ENCODE peak calls at places on chromosomes 3 and 15, in eight cellular contexts. V, W, I, D, F, G, B and M are unnamed samples.
A peak's percentile ranks its signal among the peaks of the same experiment; 100 is the strongest.

GRCh38 chr15:88982304-88982945 is 69.2 kb upstream of the MFGE8 start:
- DNase-seq in V (peak; percentile 26), W (no peak), I (no peak), D (peak; percentile 54), F (peak; percentile 72), G (no peak), B (peak; percentile 83), M (no peak)

GRCh38 chr3:196341142-196341541 is 3.0 kb upstream of the TM4SF19 start:
- DNase-seq in V (no peak), W (no peak), I (peak; percentile 36), D (no peak), F (peak; percentile 55), G (no peak), B (peak; percentile 70), M (no peak)

GRCh38 chr3:40827942-40828688 is 303.4 kb downstream of the ZNF621 start:
- DNase-seq in V (no peak), W (no peak), I (no peak), D (peak; percentile 10), F (no peak), G (peak; percentile 5), B (peak; percentile 4), M (no peak)

GRCh38 chr15:38129531-38130199 is 123.0 kb upstream of the SPRED1 start:
- DNase-seq in V (peak; percentile 83), W (peak; percentile 50), I (peak; percentile 58), D (peak; percentile 68), F (peak; percentile 94), G (no peak), B (peak; percentile 100), M (peak; percentile 99)

GRCh38 chr15:57213783-57214366 is 162.4 kb upstream of the CGNL1 start:
- DNase-seq in V (no peak), W (peak; percentile 39), I (peak; percentile 36), D (peak; percentile 40), F (no peak), G (peak; percentile 26), B (peak; percentile 65), M (no peak)

GRCh38 chr15:48358229-48358641 is 27.0 kb downstream of the DUT start:
- DNase-seq in V (no peak), W (peak; percentile 32), I (no peak), D (no peak), F (no peak), G (peak; percentile 18), B (peak; percentile 44), M (no peak)

GRCh38 chr15:41806291-41807181 is 21.4 kb upstream of the JMJD7 start:
- DNase-seq in V (no peak), W (peak; percentile 50), I (no peak), D (no peak), F (no peak), G (peak; percentile 78), B (no peak), M (no peak)

GRCh38 chr3:55065331-55065730 is 137.5 kb upstream of the LRTM1 start:
- DNase-seq in V (no peak), W (peak; percentile 8), I (no peak), D (no peak), F (no peak), G (no peak), B (no peak), M (no peak)

GRCh38 chr3:52218454-52218853 is 7.0 kb downstream of the TLR9 start:
- DNase-seq in V (peak; percentile 25), W (no peak), I (no peak), D (no peak), F (no peak), G (no peak), B (no peak), M (no peak)

GRCh38 chr3:70516081-70516480 is 203.6 kb upstream of the MDFIC2 start:
- DNase-seq in V (no peak), W (no peak), I (no peak), D (no peak), F (no peak), G (peak; percentile 7), B (no peak), M (no peak)

GRCh38 chr15:70523634-70524033 is 239.7 kb downstream of the UACA start:
- DNase-seq in V (no peak), W (no peak), I (no peak), D (no peak), F (no peak), G (no peak), B (no peak), M (no peak)

GRCh38 chr15:75008249-75009017 is 13.1 kb downstream of the SCAMP5 start:
- DNase-seq in V (no peak), W (no peak), I (no peak), D (no peak), F (no peak), G (no peak), B (no peak), M (no peak)

GRCh38 chr3:189914799-189915198 is 205.9 kb downstream of the P3H2 start:
- DNase-seq in V (no peak), W (no peak), I (peak; percentile 57), D (no peak), F (peak; percentile 79), G (no peak), B (peak; percentile 95), M (peak; percentile 79)

GRCh38 chr3:172213168-172213567 is 173.8 kb downstream of the FNDC3B start:
- DNase-seq in V (no peak), W (no peak), I (no peak), D (peak; percentile 38), F (no peak), G (no peak), B (peak; percentile 89), M (no peak)

GRCh38 chr15:67172172-67172571 is 82.3 kb downstream of the AAGAB start:
- DNase-seq in V (peak; percentile 16), W (no peak), I (no peak), D (no peak), F (peak; percentile 67), G (no peak), B (no peak), M (no peak)

GRCh38 chr3:191922570-191922969 is 461.6 kb downstream of the PYDC2 start:
- DNase-seq in V (no peak), W (no peak), I (no peak), D (no peak), F (no peak), G (no peak), B (no peak), M (no peak)

GRCh38 chr3:178385280-178385952 is 150.8 kb upstream of the KCNMB2 start:
- DNase-seq in V (no peak), W (peak; percentile 58), I (no peak), D (peak; percentile 47), F (no peak), G (peak; percentile 48), B (peak; percentile 39), M (no peak)

GRCh38 chr3:66472313-66473134 is 28.3 kb downstream of the LRIG1 start:
- DNase-seq in V (no peak), W (no peak), I (no peak), D (peak; percentile 48), F (peak; percentile 5), G (no peak), B (peak; percentile 90), M (no peak)

GRCh38 chr15:34724486-34724885 is 30.3 kb downstream of the GJD2 start:
- DNase-seq in V (no peak), W (no peak), I (no peak), D (no peak), F (no peak), G (no peak), B (no peak), M (no peak)

GRCh38 chr3:124676236-124676635 is 54.0 kb upstream of the UMPS start:
- DNase-seq in V (no peak), W (no peak), I (no peak), D (no peak), F (peak; percentile 76), G (no peak), B (peak; percentile 88), M (no peak)

GRCh38 chr3:146845361-146845760 is 240.2 kb upstream of the PLSCR5 start:
- DNase-seq in V (no peak), W (no peak), I (no peak), D (no peak), F (no peak), G (no peak), B (no peak), M (no peak)

GRCh38 chr3:87495946-87496345 is 219.6 kb upstream of the POU1F1 start:
- DNase-seq in V (no peak), W (no peak), I (no peak), D (no peak), F (no peak), G (no peak), B (no peak), M (no peak)

GRCh38 chr3:123061856-123062255 is 5.0 kb upstream of the PDIA5 start:
- DNase-seq in V (no peak), W (no peak), I (no peak), D (no peak), F (no peak), G (no peak), B (no peak), M (no peak)

GRCh38 chr3:131232711-131233267 is 148.8 kb upstream of the NUDT16 start:
- DNase-seq in V (no peak), W (no peak), I (no peak), D (no peak), F (no peak), G (no peak), B (no peak), M (no peak)
- H3K27me3 ChIP-seq in V (no peaks in the 10 kb centered on the region), W (no peaks in the 10 kb centered on the region), I (no peaks in the 10 kb centered on the region), D (no peaks in the 10 kb centered on the region), F (no peaks in the 10 kb centered on the region), G (no peaks in the 10 kb centered on the region), B (no peaks in the 10 kb centered on the region), M (no peaks in the 10 kb centered on the region)

DNA sequence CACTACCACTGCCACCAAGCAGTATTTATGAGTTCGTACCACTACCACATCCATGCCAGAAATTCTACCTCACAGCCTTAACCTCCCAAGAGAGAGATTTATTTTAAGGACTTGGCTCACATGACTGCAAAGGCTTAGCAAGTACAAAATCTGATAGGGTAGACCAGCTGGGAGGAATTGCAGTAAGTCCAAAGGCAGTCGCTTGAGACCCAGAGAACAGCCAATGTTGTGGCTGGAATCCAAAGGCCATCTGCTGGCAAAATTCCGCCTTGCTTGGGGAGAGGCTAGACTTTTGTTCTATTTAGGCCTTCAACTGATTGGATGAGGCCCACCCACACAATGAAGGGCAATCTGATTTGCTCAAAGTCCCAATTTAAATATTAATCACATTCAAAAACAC is 101.4 kb upstream of the STT3B start:
- DNase-seq in V (no peak), W (no peak), I (no peak), D (no peak), F (no peak), G (no peak), B (no peak), M (no peak)
- H3K27me3 ChIP-seq in V (no peaks in the 10 kb centered on the region), W (no peaks in the 10 kb centered on the region), I (no peaks in the 10 kb centered on the region), D (no peaks in the 10 kb centered on the region), F (no peaks in the 10 kb centered on the region), G (no peaks in the 10 kb centered on the region), B (no peaks in the 10 kb centered on the region), M (no peaks in the 10 kb centered on the region)

GRCh38 chr3:181720281-181720680 is 8.6 kb downstream of the SOX2 start:
- DNase-seq in V (no peak), W (no peak), I (no peak), D (no peak), F (no peak), G (no peak), B (peak; percentile 80), M (no peak)
- H3K27me3 ChIP-seq in V (peaks cover 6% of the 10 kb centered on the region), W (no peaks in the 10 kb centered on the region), I (peaks cover 69% of the 10 kb centered on the region), D (peaks cover 97% of the 10 kb centered on the region), F (peaks cover 79% of the 10 kb centered on the region), G (peaks cover 100% of the 10 kb centered on the region), B (peaks cover 30% of the 10 kb centered on the region), M (peaks cover 37% of the 10 kb centered on the region)

DNA sequence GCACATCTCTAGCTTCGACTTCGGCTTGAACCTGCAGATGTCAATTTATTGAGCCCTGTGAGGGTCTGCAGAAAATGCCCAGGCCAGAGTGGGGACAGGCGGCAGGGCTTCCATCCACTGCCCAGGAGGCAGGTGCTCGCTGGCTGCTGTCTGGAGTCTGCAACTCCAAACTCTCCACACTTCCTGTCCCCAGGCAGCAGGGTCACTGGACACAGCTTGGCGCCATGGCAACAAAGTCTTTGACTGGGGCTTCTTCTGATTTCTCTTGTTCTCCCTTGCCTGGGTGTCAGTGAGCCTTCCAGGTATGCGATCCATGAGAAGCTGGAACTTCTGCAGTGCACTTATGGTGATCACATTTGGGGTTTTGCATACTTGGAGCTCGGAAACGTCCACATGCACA is 33.5 kb downstream of the SV2B start:
- DNase-seq in V (no peak), W (peak; percentile 61), I (no peak), D (no peak), F (no peak), G (no peak), B (no peak), M (no peak)
- H3K27me3 ChIP-seq in V (no peaks in the 10 kb centered on the region), W (no peaks in the 10 kb centered on the region), I (peaks cover 4% of the 10 kb centered on the region), D (no peaks in the 10 kb centered on the region), F (peaks cover 13% of the 10 kb centered on the region), G (no peaks in the 10 kb centered on the region), B (no peaks in the 10 kb centered on the region), M (no peaks in the 10 kb centered on the region)